ENCODE peak calls at places on chromosomes 2 and 18, in six cellular contexts. One of them, this sample, is unnamed.

GRCh38 chr2:128494307-128494639 is 175.6 kb upstream of the HS6ST1 start:
- DNase-seq in neuronal stem cell: no peak
- DNase-seq in IMR-90: no peak
- DNase-seq in H1: peak
- DNase-seq in H9: no peak
- DNase-seq in mesenchymal stem cell: no peak
- DNase-seq in this sample: no peak

GRCh38 chr18:56165601-56166355 is 472.6 kb downstream of the TXNL1 start:
- DNase-seq in neuronal stem cell: no peak
- DNase-seq in IMR-90: no peak
- DNase-seq in H1: no peak
- DNase-seq in H9: no peak
- DNase-seq in mesenchymal stem cell: no peak
- DNase-seq in this sample: no peak

GRCh38 chr2:7927694-7928093 is 754.2 kb upstream of the ID2 start:
- DNase-seq in neuronal stem cell: no peak
- DNase-seq in IMR-90: no peak
- DNase-seq in H1: no peak
- DNase-seq in H9: no peak
- DNase-seq in mesenchymal stem cell: peak
- DNase-seq in this sample: no peak

GRCh38 chr2:23705771-23706612 is 220.9 kb downstream of the ATAD2B start:
- DNase-seq in neuronal stem cell: no peak
- DNase-seq in IMR-90: no peak
- DNase-seq in H1: peak
- DNase-seq in H9: peak
- DNase-seq in mesenchymal stem cell: no peak
- DNase-seq in this sample: no peak

GRCh38 chr18:74131124-74131523 is 16.5 kb downstream of the FBXO15 start:
- DNase-seq in neuronal stem cell: no peak
- DNase-seq in IMR-90: no peak
- DNase-seq in H1: no peak
- DNase-seq in H9: no peak
- DNase-seq in mesenchymal stem cell: no peak
- DNase-seq in this sample: no peak

GRCh38 chr2:121521359-121521758 is 9.3 kb upstream of the RNU4ATAC start:
- DNase-seq in neuronal stem cell: peak
- DNase-seq in IMR-90: peak
- DNase-seq in H1: no peak
- DNase-seq in H9: no peak
- DNase-seq in mesenchymal stem cell: no peak
- DNase-seq in this sample: no peak

GRCh38 chr2:1556776-1557466 is 143.7 kb downstream of the TPO start:
- DNase-seq in neuronal stem cell: no peak
- DNase-seq in IMR-90: peak
- DNase-seq in H1: no peak
- DNase-seq in H9: no peak
- DNase-seq in mesenchymal stem cell: peak
- DNase-seq in this sample: peak

GRCh38 chr2:231780123-231780908 is 766 bp downstream of the PDE6D start:
- DNase-seq in neuronal stem cell: peak
- DNase-seq in IMR-90: peak
- DNase-seq in H1: peak
- DNase-seq in H9: peak
- DNase-seq in mesenchymal stem cell: peak
- DNase-seq in this sample: peak

GRCh38 chr2:111633643-111634042 is 250.3 kb downstream of the ANAPC1 start:
- DNase-seq in neuronal stem cell: no peak
- DNase-seq in IMR-90: no peak
- DNase-seq in H1: no peak
- DNase-seq in H9: no peak
- DNase-seq in mesenchymal stem cell: no peak
- DNase-seq in this sample: no peak

GRCh38 chr18:48808476-48808875 is 142.3 kb downstream of the SMAD7 start:
- DNase-seq in neuronal stem cell: no peak
- DNase-seq in IMR-90: no peak
- DNase-seq in H1: no peak
- DNase-seq in H9: no peak
- DNase-seq in mesenchymal stem cell: no peak
- DNase-seq in this sample: no peak

GRCh38 chr2:210224660-210225460 is at the start of gene ACADL:
- DNase-seq in neuronal stem cell: peak
- DNase-seq in IMR-90: no peak
- DNase-seq in H1: peak
- DNase-seq in H9: peak
- DNase-seq in mesenchymal stem cell: peak
- DNase-seq in this sample: peak

GRCh38 chr2:114550895-114551793 is 108.7 kb downstream of the DPP10 start:
- DNase-seq in neuronal stem cell: peak
- DNase-seq in IMR-90: peak
- DNase-seq in H1: peak
- DNase-seq in H9: peak
- DNase-seq in mesenchymal stem cell: peak
- DNase-seq in this sample: peak

GRCh38 chr2:65033178-65033577 is 23.0 kb upstream of the CEP68 start:
- DNase-seq in neuronal stem cell: no peak
- DNase-seq in IMR-90: no peak
- DNase-seq in H1: no peak
- DNase-seq in H9: no peak
- DNase-seq in mesenchymal stem cell: peak
- DNase-seq in this sample: peak

GRCh38 chr18:24201699-24202687 is 63.1 kb downstream of the CABYR start:
- DNase-seq in neuronal stem cell: no peak
- DNase-seq in IMR-90: no peak
- DNase-seq in H1: no peak
- DNase-seq in H9: no peak
- DNase-seq in mesenchymal stem cell: no peak
- DNase-seq in this sample: no peak

GRCh38 chr2:238433941-238434845 is 7.5 kb downstream of the ASB1 start:
- DNase-seq in neuronal stem cell: no peak
- DNase-seq in IMR-90: peak
- DNase-seq in H1: no peak
- DNase-seq in H9: no peak
- DNase-seq in mesenchymal stem cell: peak
- DNase-seq in this sample: no peak

DNA sequence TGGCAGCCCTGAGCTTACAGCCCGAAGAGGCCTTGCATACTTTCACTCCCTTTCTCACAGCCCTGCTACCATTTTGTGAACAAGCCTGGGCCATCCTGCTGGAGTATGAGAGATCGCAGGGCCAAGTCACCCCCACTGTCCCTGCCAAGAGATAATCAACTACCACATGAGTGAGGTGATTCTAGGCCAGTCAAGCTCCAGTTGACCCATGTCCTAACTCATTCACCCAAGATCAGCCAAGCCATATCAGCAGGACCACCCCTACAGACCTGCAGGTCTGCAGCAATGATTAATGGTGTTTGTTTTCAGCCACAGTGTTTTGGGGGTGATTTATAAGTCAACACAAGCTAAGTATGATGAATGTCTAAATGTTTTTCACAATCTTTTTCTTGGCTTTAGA is 92.7 kb upstream of the CDC42EP3 start:
- DNase-seq in neuronal stem cell: no peak
- DNase-seq in IMR-90: no peak
- DNase-seq in H1: no peak
- DNase-seq in H9: no peak
- DNase-seq in mesenchymal stem cell: no peak
- DNase-seq in this sample: no peak
- H2BK5ac ChIP-seq in neuronal stem cell: no peak
- H2BK5ac ChIP-seq in IMR-90: peak
- H2BK5ac ChIP-seq in H1: no peak
- H2BK5ac ChIP-seq in H9: no peak
- H2BK5ac ChIP-seq in mesenchymal stem cell: peak
- H2BK5ac ChIP-seq in this sample: no peak

GRCh38 chr2:20624884-20625485 is 25.9 kb downstream of the HS1BP3 start:
- DNase-seq in neuronal stem cell: no peak
- DNase-seq in IMR-90: no peak
- DNase-seq in H1: no peak
- DNase-seq in H9: no peak
- DNase-seq in mesenchymal stem cell: no peak
- DNase-seq in this sample: no peak
- H2BK120ac ChIP-seq in neuronal stem cell: no peak
- H2BK120ac ChIP-seq in IMR-90: no peak
- H2BK120ac ChIP-seq in H1: no peak
- H2BK120ac ChIP-seq in H9: no peak
- H2BK120ac ChIP-seq in mesenchymal stem cell: no peak
- H2BK120ac ChIP-seq in this sample: no peak

GRCh38 chr2:237405605-237406004 is 8.4 kb downstream of the COL6A3 start:
- DNase-seq in neuronal stem cell: no peak
- DNase-seq in IMR-90: peak
- DNase-seq in H1: no peak
- DNase-seq in H9: no peak
- DNase-seq in mesenchymal stem cell: no peak
- DNase-seq in this sample: no peak

GRCh38 chr2:237404413-237404812 is 9.6 kb downstream of the COL6A3 start:
- DNase-seq in neuronal stem cell: no peak
- DNase-seq in IMR-90: no peak
- DNase-seq in H1: no peak
- DNase-seq in H9: no peak
- DNase-seq in mesenchymal stem cell: no peak
- DNase-seq in this sample: no peak

GRCh38 chr2:237405006-237405559 is 8.9 kb downstream of the COL6A3 start:
- DNase-seq in neuronal stem cell: no peak
- DNase-seq in IMR-90: peak
- DNase-seq in H1: no peak
- DNase-seq in H9: no peak
- DNase-seq in mesenchymal stem cell: no peak
- DNase-seq in this sample: no peak

GRCh38 chr2:237408280-237408679 is 5.7 kb downstream of the COL6A3 start:
- DNase-seq in neuronal stem cell: no peak
- DNase-seq in IMR-90: peak
- DNase-seq in H1: no peak
- DNase-seq in H9: no peak
- DNase-seq in mesenchymal stem cell: no peak
- DNase-seq in this sample: no peak

GRCh38 chr2:237407734-237408133 is 6.2 kb downstream of the COL6A3 start:
- DNase-seq in neuronal stem cell: no peak
- DNase-seq in IMR-90: no peak
- DNase-seq in H1: no peak
- DNase-seq in H9: no peak
- DNase-seq in mesenchymal stem cell: no peak
- DNase-seq in this sample: no peak
- H3K23ac ChIP-seq in neuronal stem cell: no peak
- H3K23ac ChIP-seq in IMR-90: peak
- H3K23ac ChIP-seq in H1: no peak
- H3K23ac ChIP-seq in H9: no peak
- H3K23ac ChIP-seq in mesenchymal stem cell: no peak
- H3K23ac ChIP-seq in this sample: no peak

GRCh38 chr2:126221506-126221905 is 434.5 kb upstream of the GYPC start:
- DNase-seq in neuronal stem cell: no peak
- DNase-seq in IMR-90: no peak
- DNase-seq in H1: no peak
- DNase-seq in H9: no peak
- DNase-seq in mesenchymal stem cell: no peak
- DNase-seq in this sample: peak
- H2BK5ac ChIP-seq in neuronal stem cell: no peak
- H2BK5ac ChIP-seq in IMR-90: no peak
- H2BK5ac ChIP-seq in H1: no peak
- H2BK5ac ChIP-seq in H9: no peak
- H2BK5ac ChIP-seq in mesenchymal stem cell: no peak
- H2BK5ac ChIP-seq in this sample: no peak

GRCh38 chr2:96882230-96882629 is 12.3 kb upstream of the SEMA4C start:
- DNase-seq in neuronal stem cell: no peak
- DNase-seq in IMR-90: no peak
- DNase-seq in H1: peak
- DNase-seq in H9: peak
- DNase-seq in mesenchymal stem cell: no peak
- DNase-seq in this sample: peak

GRCh38 chr2:96882906-96883305 is 13.0 kb upstream of the SEMA4C start:
- DNase-seq in neuronal stem cell: no peak
- DNase-seq in IMR-90: no peak
- DNase-seq in H1: no peak
- DNase-seq in H9: no peak
- DNase-seq in mesenchymal stem cell: no peak
- DNase-seq in this sample: no peak

GRCh38 chr2:96883306-96883705 is 13.4 kb upstream of the SEMA4C start:
- DNase-seq in neuronal stem cell: no peak
- DNase-seq in IMR-90: no peak
- DNase-seq in H1: no peak
- DNase-seq in H9: no peak
- DNase-seq in mesenchymal stem cell: no peak
- DNase-seq in this sample: no peak

GRCh38 chr2:96880891-96881273 is 11.0 kb upstream of the SEMA4C start:
- DNase-seq in neuronal stem cell: no peak
- DNase-seq in IMR-90: no peak
- DNase-seq in H1: no peak
- DNase-seq in H9: no peak
- DNase-seq in mesenchymal stem cell: no peak
- DNase-seq in this sample: no peak

DNA sequence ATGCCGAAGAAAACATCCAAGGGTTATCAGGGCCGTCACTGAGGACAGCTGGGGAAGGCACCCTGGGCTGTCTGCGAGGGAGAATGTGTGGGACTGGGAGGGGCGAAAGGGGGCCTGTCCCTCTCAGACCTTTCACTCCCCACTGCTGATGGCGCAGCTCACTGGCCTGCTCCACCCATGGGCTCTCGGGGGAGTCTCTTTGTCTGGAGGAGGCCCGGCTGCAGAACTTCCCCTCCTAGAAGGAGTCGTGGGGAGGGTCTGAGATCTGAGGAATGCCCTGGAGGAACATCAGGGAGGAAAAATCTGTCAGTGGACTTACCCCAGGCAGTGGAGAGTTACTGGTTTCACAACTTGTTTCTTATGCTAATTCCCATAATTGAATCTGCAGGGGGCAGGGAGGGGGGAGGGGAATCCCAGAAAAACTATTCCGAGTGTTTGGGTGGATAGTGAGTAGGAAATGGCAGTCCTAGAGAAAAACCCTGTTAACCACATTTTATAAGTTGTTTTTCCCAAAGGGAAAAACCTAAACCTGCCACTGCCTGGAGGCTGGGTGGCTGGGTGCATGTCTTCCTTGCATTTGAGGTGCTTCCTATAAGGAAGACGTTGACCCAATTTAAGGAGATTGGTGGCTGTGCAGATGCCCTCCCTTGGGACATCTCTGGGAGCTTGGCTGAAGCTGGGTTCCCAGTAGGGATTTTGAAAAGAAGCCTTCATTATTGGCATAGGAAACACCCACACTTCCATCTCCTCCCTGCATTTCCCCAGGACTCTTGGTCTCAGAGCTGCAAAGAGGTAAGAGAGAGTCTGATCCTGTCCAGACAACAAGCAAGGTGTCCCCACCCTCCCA is 11.7 kb upstream of the SEMA4C start:
- DNase-seq in neuronal stem cell: no peak
- DNase-seq in IMR-90: no peak
- DNase-seq in H1: peak
- DNase-seq in H9: peak
- DNase-seq in mesenchymal stem cell: no peak
- DNase-seq in this sample: peak
- H2BK120ac ChIP-seq in neuronal stem cell: no peak
- H2BK120ac ChIP-seq in IMR-90: no peak
- H2BK120ac ChIP-seq in H1: peak
- H2BK120ac ChIP-seq in H9: no peak
- H2BK120ac ChIP-seq in mesenchymal stem cell: no peak
- H2BK120ac ChIP-seq in this sample: peak

GRCh38 chr2:11387831-11388230 is 43.4 kb upstream of the ROCK2 start:
- DNase-seq in neuronal stem cell: no peak
- DNase-seq in IMR-90: no peak
- DNase-seq in H1: no peak
- DNase-seq in H9: no peak
- DNase-seq in mesenchymal stem cell: no peak
- DNase-seq in this sample: no peak
- H3K23ac ChIP-seq in neuronal stem cell: no peak
- H3K23ac ChIP-seq in IMR-90: no peak
- H3K23ac ChIP-seq in H1: no peak
- H3K23ac ChIP-seq in H9: no peak
- H3K23ac ChIP-seq in mesenchymal stem cell: no peak
- H3K23ac ChIP-seq in this sample: no peak

This sample was measured in mesendoderm.